ENCODE peak calls at places on chromosome 21, in ten cellular contexts. N, R, I, Q, K, C, G, W, H and B are unnamed samples.

GRCh38 chr21:36542312-36543101 is 62.6 kb upstream of the CLDN14 start:
- DNase-seq in R (no peak), C (no peak), Q (no peak), W (no peak), K (no peak), H (no peak), N (no peak), G (no peak), I (peak; percentile 27), B (no peak)

GRCh38 chr21:41029573-41029972 is 138.4 kb upstream of the BACE2 start:
- DNase-seq in I (no peak), Q (no peak), W (no peak), R (no peak), H (no peak), G (no peak), N (no peak), K (no peak), C (no peak), B (no peak)

GRCh38 chr21:43939443-43940328 is 72.4 kb upstream of the TRAPPC10 start:
- DNase-seq in W (no peak), I (no peak), C (no peak), N (no peak), Q (no peak), R (no peak), G (no peak), H (no peak), K (no peak), B (no peak)

GRCh38 chr21:26050857-26051256 is 119.7 kb downstream of the APP start:
- DNase-seq in C (no peak), Q (no peak), W (no peak), K (no peak), H (no peak), R (no peak), I (no peak), G (no peak), N (no peak), B (no peak)

GRCh38 chr21:22223385-22223784 is 1225.2 kb downstream of the NCAM2 start:
- DNase-seq in Q (no peak), R (no peak), H (no peak), C (no peak), K (no peak), G (no peak), I (peak; percentile 10), N (no peak), W (no peak), B (no peak)

GRCh38 chr21:26833460-26833939 is 11.7 kb downstream of the ADAMTS1 start:
- DNase-seq in R (no peak), Q (no peak), H (no peak), I (no peak), G (no peak), W (no peak), N (no peak), K (no peak), C (no peak), B (no peak)

GRCh38 chr21:16587671-16588379 is 858.0 kb downstream of the USP25 start:
- DNase-seq in N (peak; percentile 73), G (peak; percentile 17), I (no peak), W (peak; percentile 43), R (peak; percentile 3), Q (no peak), K (peak; percentile 77), H (no peak), C (peak; percentile 59), B (peak; percentile 45)

GRCh38 chr21:27060190-27060589 is 93.3 kb upstream of the ADAMTS5 start:
- DNase-seq in Q (no peak), N (no peak), G (no peak), W (no peak), I (no peak), R (no peak), K (peak; percentile 82), H (no peak), C (no peak), B (no peak)

GRCh38 chr21:24590261-24590660 is 1017.0 kb downstream of the MRPL39 start:
- DNase-seq in Q (no peak), K (no peak), C (no peak), H (no peak), I (no peak), G (no peak), N (no peak), R (no peak), W (no peak), B (no peak)

GRCh38 chr21:41874611-41875010 is 4.5 kb downstream of the PRDM15 start:
- DNase-seq in R (no peak), W (no peak), K (no peak), N (no peak), G (no peak), H (no peak), Q (no peak), C (no peak), I (no peak), B (no peak)

GRCh38 chr21:38982096-38982495 is 176.4 kb downstream of the ETS2 start:
- DNase-seq in W (no peak), C (no peak), G (no peak), K (no peak), H (no peak), Q (no peak), I (peak; percentile 39), R (no peak), N (no peak), B (no peak)

GRCh38 chr21:40176732-40177131 is 309.5 kb downstream of the PCP4 start:
- DNase-seq in Q (no peak), R (peak; percentile 14), G (no peak), I (no peak), H (no peak), C (no peak), K (no peak), N (no peak), W (no peak), B (no peak)

GRCh38 chr21:36747815-36748381 is 49.0 kb downstream of the SIM2 start:
- DNase-seq in W (peak; percentile 29), R (peak; percentile 60), Q (peak; percentile 38), I (peak; percentile 86), N (no peak), C (no peak), K (peak; percentile 34), H (peak; percentile 54), G (peak; percentile 65), B (peak; percentile 82)

DNA sequence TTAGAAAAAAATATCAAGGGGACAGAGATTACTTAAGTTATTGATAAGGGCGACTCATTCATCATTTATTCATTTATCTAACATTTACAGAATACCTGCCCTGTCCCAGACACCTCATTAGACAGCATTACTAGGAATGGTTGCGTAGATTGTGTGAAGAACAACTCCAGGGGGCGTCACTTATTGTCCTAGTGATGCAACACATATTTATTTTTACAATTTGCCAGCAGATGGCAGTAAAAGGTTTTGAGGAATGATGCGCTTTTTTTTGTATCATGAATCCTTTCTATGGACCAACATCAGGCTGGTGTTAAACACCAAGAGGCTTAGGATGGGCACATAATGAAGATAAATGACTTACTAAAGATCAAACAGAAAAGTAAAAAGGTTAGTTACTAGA is 5.5 kb downstream of the NCAM2 start:
- DNase-seq in W (no peak), I (peak; percentile 49), R (no peak), G (no peak), C (peak; percentile 49), K (peak; percentile 37), N (no peak), Q (no peak), H (no peak), B (peak; percentile 53)
- TF ChIP-seq CTCF in W (peak; percentile 26), I (peak; percentile 52), R (no peak), G (no peak), C (peak; percentile 88), K (peak; percentile 78), N (no peak), Q (peak; percentile 9), H (no peak), B (peak; percentile 90)

DNA sequence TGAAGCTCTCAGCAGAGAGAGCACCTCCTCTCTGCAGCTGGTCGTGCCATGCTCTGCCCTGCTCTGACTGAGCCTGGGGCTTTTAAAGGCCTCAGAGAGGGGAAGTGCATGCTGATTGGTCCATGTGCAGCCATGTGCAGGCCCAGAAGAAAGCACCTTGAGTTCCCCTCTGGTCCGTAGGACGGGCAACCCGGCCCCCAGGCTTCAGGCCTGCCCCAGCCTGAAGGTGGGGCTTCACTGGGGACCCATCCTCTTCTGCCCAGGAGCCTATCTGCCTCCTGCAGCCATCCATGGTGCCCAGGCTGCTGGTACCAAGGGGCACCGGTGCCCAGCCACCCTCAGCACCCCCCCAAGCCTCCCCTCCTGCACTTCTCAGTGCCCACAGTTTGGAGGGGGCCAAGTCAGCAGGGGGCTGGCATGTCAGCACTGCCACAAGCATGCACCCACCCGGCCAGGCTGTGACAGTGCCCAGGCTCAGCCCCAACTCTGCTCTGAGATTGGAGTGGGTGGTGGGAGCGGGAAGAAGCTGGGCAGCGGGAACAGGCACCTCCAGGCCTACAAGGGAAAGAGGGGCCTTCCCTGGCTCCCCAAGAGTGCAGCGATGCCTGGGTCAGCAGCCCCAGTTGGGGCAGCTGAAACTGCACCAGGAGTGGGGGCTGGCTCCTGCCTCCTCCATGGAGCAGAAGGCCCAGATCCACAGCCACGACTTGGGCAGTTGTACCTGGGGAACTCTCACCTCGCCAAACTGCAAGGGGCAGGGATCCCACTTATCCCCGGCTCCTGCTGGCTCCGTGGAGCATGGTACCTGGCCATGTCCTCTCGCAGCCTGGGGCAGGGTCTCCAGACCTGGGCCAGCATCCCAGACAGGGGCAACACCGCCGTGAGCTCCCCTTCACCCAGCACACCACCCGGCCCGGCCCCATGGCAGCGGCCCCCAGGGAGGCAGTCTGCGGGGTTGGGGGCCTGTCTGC is 11.6 kb downstream of the COL6A2 start:
- DNase-seq in G (no peak), K (no peak), H (peak; percentile 15), Q (peak; percentile 2), I (no peak), N (no peak), R (no peak), C (no peak), W (peak; percentile 8), B (peak; percentile 6)
- H3K36me3 ChIP-seq in G (no peaks in the 10 kb centered on the region), K (peaks cover 66% of the 10 kb centered on the region), H (no peaks in the 10 kb centered on the region), Q (peaks cover 33% of the 10 kb centered on the region), I (peaks cover 9% of the 10 kb centered on the region), N (no peaks in the 10 kb centered on the region), R (no peaks in the 10 kb centered on the region), C (peaks cover 42% of the 10 kb centered on the region), W (peaks cover 10% of the 10 kb centered on the region), B (no peaks in the 10 kb centered on the region)

GRCh38 chr21:33132054-33132453 is 62.1 kb downstream of the OLIG1 start:
- DNase-seq in I (no peak), Q (no peak), W (no peak), G (no peak), C (peak; percentile 19), K (no peak), R (no peak), N (no peak), H (no peak), B (no peak)
- H3K4me1 ChIP-seq in I (peaks cover 4% of the 10 kb centered on the region), Q (peaks cover 8% of the 10 kb centered on the region), W (no peaks in the 10 kb centered on the region), G (no peaks in the 10 kb centered on the region), C (no peaks in the 10 kb centered on the region), K (no peaks in the 10 kb centered on the region), R (peaks cover 3% of the 10 kb centered on the region), N (no peaks in the 10 kb centered on the region), H (no peaks in the 10 kb centered on the region), B (no peaks in the 10 kb centered on the region)

DNA sequence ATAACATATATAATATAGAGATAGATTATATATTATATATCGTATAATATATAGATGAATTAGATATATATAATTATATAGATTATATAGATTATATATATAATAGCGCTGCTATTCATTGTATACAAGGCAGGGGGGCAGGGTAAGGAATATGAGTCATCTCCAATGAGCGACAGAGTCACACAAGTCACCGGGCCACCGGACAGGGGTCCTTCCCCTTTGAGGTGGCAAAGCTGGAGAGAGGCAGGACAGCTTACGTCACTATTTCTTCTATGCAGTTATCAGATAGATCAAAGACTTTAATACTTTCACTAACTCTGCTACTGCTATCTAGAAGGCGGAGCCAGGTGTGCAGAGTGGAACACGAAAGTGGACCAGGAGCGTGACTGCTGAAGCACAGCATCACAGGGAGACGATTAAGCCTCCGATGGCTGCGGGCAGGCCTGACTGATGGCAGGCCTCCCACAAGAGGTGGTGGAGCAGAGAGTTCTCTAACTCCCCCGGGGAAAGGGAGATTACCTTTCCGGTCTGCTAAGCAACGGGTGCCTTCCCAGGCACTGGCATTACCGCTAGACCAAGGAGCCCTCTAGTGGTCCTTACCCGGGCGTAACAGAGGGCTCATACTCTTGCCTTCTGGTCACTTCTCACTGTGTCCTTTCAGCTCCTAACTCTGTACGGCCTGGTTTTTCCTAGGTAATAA is 2154.7 kb downstream of the MRPL39 start:
- DNase-seq in N (no peak), R (peak; percentile 24), G (peak; percentile 21), K (no peak), H (no peak), I (peak; percentile 57), C (peak; percentile 13), W (peak; percentile 14), Q (no peak), B (peak; percentile 94)
- TF ChIP-seq CTCF in N (no peak), R (no peak), G (no peak), K (no peak), H (no peak), I (no peak), C (peak; percentile 31), W (no peak), Q (no peak), B (peak; percentile 93)